ENCODE peak calls at places on chromosomes 16 and 17, in ten cellular contexts. One of them, this sample, is unnamed.

GRCh38 chr16:80273635-80274538 is 266.9 kb upstream of the DYNLRB2 start:
- DNase-seq in HT-29: no peak
- DNase-seq in small intestine: no peak
- DNase-seq in A549: no peak
- DNase-seq in posterior cingulate gyrus: no peak
- DNase-seq in HEK293T: no peak
- DNase-seq in CD4-positive, CD25-positive, alpha-beta regulatory T cell: no peak
- DNase-seq in CD8-positive, alpha-beta T cell: no peak
- DNase-seq in NCI-H1105: no peak
- DNase-seq in MM.1S: no peak
- DNase-seq in this sample: no peak

GRCh38 chr16:75695708-75696107 is 5.6 kb downstream of the DUXB start:
- DNase-seq in CD4-positive, CD25-positive, alpha-beta regulatory T cell: peak
- DNase-seq in HEK293T: peak
- DNase-seq in MM.1S: no peak
- DNase-seq in NCI-H1105: no peak
- DNase-seq in CD8-positive, alpha-beta T cell: no peak
- DNase-seq in A549: peak
- DNase-seq in HT-29: peak
- DNase-seq in posterior cingulate gyrus: no peak
- DNase-seq in small intestine: peak
- DNase-seq in this sample: no peak

GRCh38 chr16:85583491-85584181 is 29.5 kb upstream of the GSE1 start:
- DNase-seq in MM.1S: no peak
- DNase-seq in NCI-H1105: no peak
- DNase-seq in posterior cingulate gyrus: no peak
- DNase-seq in CD8-positive, alpha-beta T cell: peak
- DNase-seq in small intestine: no peak
- DNase-seq in HEK293T: no peak
- DNase-seq in CD4-positive, CD25-positive, alpha-beta regulatory T cell: no peak
- DNase-seq in HT-29: no peak
- DNase-seq in A549: no peak
- DNase-seq in this sample: no peak

GRCh38 chr16:85235988-85236831 is 123.9 kb upstream of the CIBAR2 start:
- DNase-seq in small intestine: no peak
- DNase-seq in CD8-positive, alpha-beta T cell: no peak
- DNase-seq in NCI-H1105: no peak
- DNase-seq in MM.1S: no peak
- DNase-seq in CD4-positive, CD25-positive, alpha-beta regulatory T cell: no peak
- DNase-seq in HEK293T: no peak
- DNase-seq in A549: no peak
- DNase-seq in HT-29: no peak
- DNase-seq in posterior cingulate gyrus: no peak
- DNase-seq in this sample: no peak

GRCh38 chr16:86899156-86899555 is 320.8 kb downstream of the FOXL1 start:
- DNase-seq in posterior cingulate gyrus: peak
- DNase-seq in HT-29: no peak
- DNase-seq in NCI-H1105: no peak
- DNase-seq in MM.1S: no peak
- DNase-seq in CD4-positive, CD25-positive, alpha-beta regulatory T cell: no peak
- DNase-seq in A549: no peak
- DNase-seq in CD8-positive, alpha-beta T cell: no peak
- DNase-seq in small intestine: no peak
- DNase-seq in HEK293T: no peak
- DNase-seq in this sample: no peak

GRCh38 chr16:69890114-69890890 is 60.8 kb upstream of the CLEC18A start:
- DNase-seq in CD4-positive, CD25-positive, alpha-beta regulatory T cell: no peak
- DNase-seq in CD8-positive, alpha-beta T cell: no peak
- DNase-seq in A549: no peak
- DNase-seq in NCI-H1105: peak
- DNase-seq in HT-29: no peak
- DNase-seq in HEK293T: peak
- DNase-seq in posterior cingulate gyrus: peak
- DNase-seq in small intestine: peak
- DNase-seq in MM.1S: no peak
- DNase-seq in this sample: peak

GRCh38 chr17:68006797-68007196 is 10.5 kb upstream of the C17orf58 start:
- DNase-seq in HEK293T: no peak
- DNase-seq in NCI-H1105: no peak
- DNase-seq in CD4-positive, CD25-positive, alpha-beta regulatory T cell: no peak
- DNase-seq in MM.1S: no peak
- DNase-seq in A549: no peak
- DNase-seq in HT-29: no peak
- DNase-seq in CD8-positive, alpha-beta T cell: no peak
- DNase-seq in posterior cingulate gyrus: no peak
- DNase-seq in small intestine: no peak
- DNase-seq in this sample: no peak

GRCh38 chr16:56889206-56889605 is 24.2 kb downstream of the SLC12A3 start:
- DNase-seq in MM.1S: no peak
- DNase-seq in HT-29: no peak
- DNase-seq in HEK293T: no peak
- DNase-seq in CD4-positive, CD25-positive, alpha-beta regulatory T cell: no peak
- DNase-seq in NCI-H1105: no peak
- DNase-seq in CD8-positive, alpha-beta T cell: no peak
- DNase-seq in posterior cingulate gyrus: no peak
- DNase-seq in small intestine: no peak
- DNase-seq in A549: no peak
- DNase-seq in this sample: no peak

GRCh38 chr17:47315451-47316266 is 8.1 kb upstream of the EFCAB13 start:
- DNase-seq in CD4-positive, CD25-positive, alpha-beta regulatory T cell: peak
- DNase-seq in small intestine: peak
- DNase-seq in posterior cingulate gyrus: no peak
- DNase-seq in NCI-H1105: peak
- DNase-seq in A549: peak
- DNase-seq in MM.1S: peak
- DNase-seq in HEK293T: peak
- DNase-seq in HT-29: peak
- DNase-seq in CD8-positive, alpha-beta T cell: no peak
- DNase-seq in this sample: peak

GRCh38 chr17:20706752-20707372 is 127.3 kb downstream of the CDRT15L2 start:
- DNase-seq in NCI-H1105: no peak
- DNase-seq in MM.1S: no peak
- DNase-seq in posterior cingulate gyrus: no peak
- DNase-seq in A549: no peak
- DNase-seq in small intestine: peak
- DNase-seq in HT-29: peak
- DNase-seq in HEK293T: no peak
- DNase-seq in CD8-positive, alpha-beta T cell: no peak
- DNase-seq in CD4-positive, CD25-positive, alpha-beta regulatory T cell: no peak
- DNase-seq in this sample: no peak

GRCh38 chr16:66904846-66905632 is 13.6 kb downstream of the CDH16 start:
- DNase-seq in A549: no peak
- DNase-seq in NCI-H1105: no peak
- DNase-seq in MM.1S: no peak
- DNase-seq in CD4-positive, CD25-positive, alpha-beta regulatory T cell: no peak
- DNase-seq in posterior cingulate gyrus: peak
- DNase-seq in HT-29: no peak
- DNase-seq in small intestine: no peak
- DNase-seq in CD8-positive, alpha-beta T cell: no peak
- DNase-seq in HEK293T: no peak
- DNase-seq in this sample: no peak

GRCh38 chr16:12972246-12972645 is 70.8 kb downstream of the SHISA9 start:
- DNase-seq in CD4-positive, CD25-positive, alpha-beta regulatory T cell: no peak
- DNase-seq in small intestine: no peak
- DNase-seq in MM.1S: no peak
- DNase-seq in NCI-H1105: no peak
- DNase-seq in HEK293T: no peak
- DNase-seq in posterior cingulate gyrus: no peak
- DNase-seq in HT-29: no peak
- DNase-seq in A549: no peak
- DNase-seq in CD8-positive, alpha-beta T cell: no peak
- DNase-seq in this sample: no peak

GRCh38 chr17:64128787-64129514 is 993 bp downstream of the ERN1 start:
- DNase-seq in HEK293T: peak
- DNase-seq in CD4-positive, CD25-positive, alpha-beta regulatory T cell: peak
- DNase-seq in HT-29: peak
- DNase-seq in small intestine: peak
- DNase-seq in CD8-positive, alpha-beta T cell: no peak
- DNase-seq in posterior cingulate gyrus: no peak
- DNase-seq in MM.1S: no peak
- DNase-seq in NCI-H1105: no peak
- DNase-seq in A549: peak
- DNase-seq in this sample: no peak

GRCh38 chr16:4217246-4218131 is 24.4 kb downstream of the SRL start:
- DNase-seq in small intestine: no peak
- DNase-seq in posterior cingulate gyrus: no peak
- DNase-seq in CD8-positive, alpha-beta T cell: no peak
- DNase-seq in NCI-H1105: no peak
- DNase-seq in MM.1S: no peak
- DNase-seq in A549: no peak
- DNase-seq in CD4-positive, CD25-positive, alpha-beta regulatory T cell: no peak
- DNase-seq in HEK293T: peak
- DNase-seq in HT-29: no peak
- DNase-seq in this sample: no peak

GRCh38 chr16:64910351-64910750 is 211.5 kb downstream of the CDH11 start:
- DNase-seq in A549: peak
- DNase-seq in HT-29: no peak
- DNase-seq in small intestine: no peak
- DNase-seq in MM.1S: no peak
- DNase-seq in CD8-positive, alpha-beta T cell: no peak
- DNase-seq in NCI-H1105: no peak
- DNase-seq in CD4-positive, CD25-positive, alpha-beta regulatory T cell: no peak
- DNase-seq in posterior cingulate gyrus: peak
- DNase-seq in HEK293T: no peak
- DNase-seq in this sample: no peak

GRCh38 chr16:9296273-9296593 is 204.8 kb downstream of the HAPSTR1 start:
- DNase-seq in MM.1S: no peak
- DNase-seq in CD4-positive, CD25-positive, alpha-beta regulatory T cell: no peak
- DNase-seq in NCI-H1105: no peak
- DNase-seq in CD8-positive, alpha-beta T cell: no peak
- DNase-seq in A549: no peak
- DNase-seq in posterior cingulate gyrus: no peak
- DNase-seq in small intestine: peak
- DNase-seq in HEK293T: no peak
- DNase-seq in HT-29: no peak
- DNase-seq in this sample: no peak

GRCh38 chr16:86730086-86730485 is 151.7 kb downstream of the FOXL1 start:
- DNase-seq in NCI-H1105: no peak
- DNase-seq in CD4-positive, CD25-positive, alpha-beta regulatory T cell: no peak
- DNase-seq in small intestine: no peak
- DNase-seq in A549: no peak
- DNase-seq in HT-29: no peak
- DNase-seq in MM.1S: no peak
- DNase-seq in CD8-positive, alpha-beta T cell: no peak
- DNase-seq in HEK293T: no peak
- DNase-seq in posterior cingulate gyrus: no peak
- DNase-seq in this sample: no peak

GRCh38 chr17:81179861-81180260 is 13.8 kb upstream of the AATK start:
- DNase-seq in HEK293T: no peak
- DNase-seq in CD8-positive, alpha-beta T cell: no peak
- DNase-seq in small intestine: no peak
- DNase-seq in NCI-H1105: no peak
- DNase-seq in MM.1S: no peak
- DNase-seq in posterior cingulate gyrus: no peak
- DNase-seq in A549: no peak
- DNase-seq in HT-29: no peak
- DNase-seq in CD4-positive, CD25-positive, alpha-beta regulatory T cell: no peak
- DNase-seq in this sample: no peak

GRCh38 chr16:47139561-47140185 is 4.1 kb downstream of the NETO2 start:
- DNase-seq in NCI-H1105: no peak
- DNase-seq in CD8-positive, alpha-beta T cell: no peak
- DNase-seq in HT-29: no peak
- DNase-seq in HEK293T: no peak
- DNase-seq in small intestine: no peak
- DNase-seq in CD4-positive, CD25-positive, alpha-beta regulatory T cell: peak
- DNase-seq in A549: no peak
- DNase-seq in posterior cingulate gyrus: no peak
- DNase-seq in MM.1S: no peak
- DNase-seq in this sample: no peak

GRCh38 chr16:48447940-48448536 is 62.8 kb upstream of the SIAH1 start:
- DNase-seq in CD8-positive, alpha-beta T cell: no peak
- DNase-seq in NCI-H1105: no peak
- DNase-seq in posterior cingulate gyrus: no peak
- DNase-seq in small intestine: no peak
- DNase-seq in A549: no peak
- DNase-seq in CD4-positive, CD25-positive, alpha-beta regulatory T cell: no peak
- DNase-seq in HT-29: no peak
- DNase-seq in MM.1S: no peak
- DNase-seq in HEK293T: no peak
- DNase-seq in this sample: no peak

GRCh38 chr17:49548506-49549310 is 27.0 kb upstream of the NXPH3 start:
- DNase-seq in HT-29: peak
- DNase-seq in small intestine: no peak
- DNase-seq in A549: peak
- DNase-seq in posterior cingulate gyrus: no peak
- DNase-seq in HEK293T: peak
- DNase-seq in NCI-H1105: no peak
- DNase-seq in CD8-positive, alpha-beta T cell: no peak
- DNase-seq in MM.1S: no peak
- DNase-seq in CD4-positive, CD25-positive, alpha-beta regulatory T cell: no peak
- DNase-seq in this sample: no peak

GRCh38 chr17:1347681-1348318 is 52.2 kb downstream of the YWHAE start:
- DNase-seq in CD4-positive, CD25-positive, alpha-beta regulatory T cell: no peak
- DNase-seq in MM.1S: no peak
- DNase-seq in posterior cingulate gyrus: no peak
- DNase-seq in CD8-positive, alpha-beta T cell: no peak
- DNase-seq in NCI-H1105: no peak
- DNase-seq in HEK293T: no peak
- DNase-seq in HT-29: peak
- DNase-seq in small intestine: peak
- DNase-seq in A549: no peak
- DNase-seq in this sample: no peak

GRCh38 chr17:48908047-48908843 is at the start of gene UBE2Z:
- DNase-seq in HEK293T: peak
- DNase-seq in NCI-H1105: peak
- DNase-seq in CD8-positive, alpha-beta T cell: peak
- DNase-seq in HT-29: peak
- DNase-seq in A549: peak
- DNase-seq in MM.1S: peak
- DNase-seq in small intestine: peak
- DNase-seq in posterior cingulate gyrus: peak
- DNase-seq in CD4-positive, CD25-positive, alpha-beta regulatory T cell: peak
- DNase-seq in this sample: peak

GRCh38 chr16:68436581-68436980 is 11.7 kb downstream of the SMPD3 start:
- DNase-seq in CD4-positive, CD25-positive, alpha-beta regulatory T cell: peak
- DNase-seq in posterior cingulate gyrus: no peak
- DNase-seq in NCI-H1105: no peak
- DNase-seq in MM.1S: peak
- DNase-seq in HEK293T: no peak
- DNase-seq in A549: peak
- DNase-seq in CD8-positive, alpha-beta T cell: no peak
- DNase-seq in HT-29: peak
- DNase-seq in small intestine: peak
- DNase-seq in this sample: no peak

GRCh38 chr16:10978846-10979446 is 34.6 kb downstream of the CLEC16A start:
- DNase-seq in HEK293T: no peak
- DNase-seq in posterior cingulate gyrus: peak
- DNase-seq in CD8-positive, alpha-beta T cell: no peak
- DNase-seq in CD4-positive, CD25-positive, alpha-beta regulatory T cell: no peak
- DNase-seq in MM.1S: no peak
- DNase-seq in A549: no peak
- DNase-seq in NCI-H1105: no peak
- DNase-seq in small intestine: no peak
- DNase-seq in HT-29: no peak
- DNase-seq in this sample: no peak

GRCh38 chr16:17409894-17410293 is 60.9 kb downstream of the XYLT1 start:
- DNase-seq in A549: no peak
- DNase-seq in HEK293T: no peak
- DNase-seq in CD8-positive, alpha-beta T cell: no peak
- DNase-seq in HT-29: no peak
- DNase-seq in NCI-H1105: no peak
- DNase-seq in MM.1S: no peak
- DNase-seq in posterior cingulate gyrus: no peak
- DNase-seq in small intestine: no peak
- DNase-seq in CD4-positive, CD25-positive, alpha-beta regulatory T cell: no peak
- DNase-seq in this sample: peak

GRCh38 chr16:2985893-2986355 is 5.7 kb upstream of the PKMYT1 start:
- DNase-seq in small intestine: no peak
- DNase-seq in HEK293T: no peak
- DNase-seq in HT-29: no peak
- DNase-seq in A549: no peak
- DNase-seq in CD4-positive, CD25-positive, alpha-beta regulatory T cell: no peak
- DNase-seq in CD8-positive, alpha-beta T cell: no peak
- DNase-seq in posterior cingulate gyrus: no peak
- DNase-seq in NCI-H1105: no peak
- DNase-seq in MM.1S: no peak
- DNase-seq in this sample: no peak

This sample was measured in C1 segment of cervical spinal cord.